ENCODE peak calls at places on chromosome 19, in six cellular contexts. One of them, this sample, is unnamed.

GRCh38 chr19:31517466-31518180 is 168.4 kb upstream of the TSHZ3 start:
- DNase-seq in breast epithelium: no peak
- DNase-seq in lower lobe of right lung: no peak
- DNase-seq in heart right ventricle: no peak
- DNase-seq in psoas muscle: no peak
- DNase-seq in IMR-90: no peak
- DNase-seq in this sample: no peak

GRCh38 chr19:39307233-39307821 is 11.1 kb downstream of the IFNL1 start:
- DNase-seq in breast epithelium: no peak
- DNase-seq in lower lobe of right lung: peak; percentile 64
- DNase-seq in heart right ventricle: peak; percentile 25
- DNase-seq in psoas muscle: no peak
- DNase-seq in IMR-90: no peak
- DNase-seq in this sample: peak; percentile 54

GRCh38 chr19:52542984-52543664 is 15.7 kb downstream of the ZNF808 start:
- DNase-seq in breast epithelium: no peak
- DNase-seq in lower lobe of right lung: no peak
- DNase-seq in heart right ventricle: no peak
- DNase-seq in psoas muscle: no peak
- DNase-seq in IMR-90: peak; percentile 19
- DNase-seq in this sample: no peak

GRCh38 chr19:11142528-11143171 is 12.9 kb downstream of the SPC24 start:
- DNase-seq in breast epithelium: peak; percentile 95
- DNase-seq in lower lobe of right lung: peak; percentile 92
- DNase-seq in heart right ventricle: peak; percentile 95
- DNase-seq in psoas muscle: peak; percentile 93
- DNase-seq in IMR-90: peak; percentile 95
- DNase-seq in this sample: peak; percentile 90

GRCh38 chr19:10389863-10390262 is 9.5 kb upstream of the TYK2 start:
- DNase-seq in breast epithelium: no peak
- DNase-seq in lower lobe of right lung: no peak
- DNase-seq in heart right ventricle: no peak
- DNase-seq in psoas muscle: no peak
- DNase-seq in IMR-90: no peak
- DNase-seq in this sample: no peak

GRCh38 chr19:13597625-13598024 is 91.3 kb upstream of the CACNA1A start:
- DNase-seq in breast epithelium: peak; percentile 22
- DNase-seq in lower lobe of right lung: no peak
- DNase-seq in heart right ventricle: no peak
- DNase-seq in psoas muscle: no peak
- DNase-seq in IMR-90: peak; percentile 74
- DNase-seq in this sample: no peak

GRCh38 chr19:44571830-44572661 is 41.3 kb upstream of the IGSF23 start:
- DNase-seq in breast epithelium: no peak
- DNase-seq in lower lobe of right lung: no peak
- DNase-seq in heart right ventricle: no peak
- DNase-seq in psoas muscle: no peak
- DNase-seq in IMR-90: no peak
- DNase-seq in this sample: no peak

GRCh38 chr19:43651758-43652545 is 12.3 kb upstream of the CADM4 start:
- DNase-seq in breast epithelium: peak; percentile 60
- DNase-seq in lower lobe of right lung: no peak
- DNase-seq in heart right ventricle: peak; percentile 35
- DNase-seq in psoas muscle: peak; percentile 60
- DNase-seq in IMR-90: peak; percentile 65
- DNase-seq in this sample: no peak

GRCh38 chr19:632228-633067 is 889 bp downstream of the POLRMT start:
- DNase-seq in breast epithelium: no peak
- DNase-seq in lower lobe of right lung: peak; percentile 73
- DNase-seq in heart right ventricle: no peak
- DNase-seq in psoas muscle: no peak
- DNase-seq in IMR-90: peak; percentile 36
- DNase-seq in this sample: no peak

GRCh38 chr19:17289489-17289888 is 7.8 kb downstream of the ANKLE1 start:
- DNase-seq in breast epithelium: no peak
- DNase-seq in lower lobe of right lung: peak; percentile 80
- DNase-seq in heart right ventricle: peak; percentile 77
- DNase-seq in psoas muscle: peak; percentile 79
- DNase-seq in IMR-90: peak; percentile 90
- DNase-seq in this sample: no peak

GRCh38 chr19:54684537-54684936 is 21.8 kb downstream of the LILRB4 start:
- DNase-seq in breast epithelium: no peak
- DNase-seq in lower lobe of right lung: no peak
- DNase-seq in heart right ventricle: no peak
- DNase-seq in psoas muscle: no peak
- DNase-seq in IMR-90: no peak
- DNase-seq in this sample: no peak

GRCh38 chr19:48554385-48555091 is 2.6 kb downstream of the SULT2B1 start:
- DNase-seq in breast epithelium: no peak
- DNase-seq in lower lobe of right lung: no peak
- DNase-seq in heart right ventricle: no peak
- DNase-seq in psoas muscle: no peak
- DNase-seq in IMR-90: no peak
- DNase-seq in this sample: no peak

GRCh38 chr19:30023330-30023729 is 81.3 kb downstream of the URI1 start:
- DNase-seq in breast epithelium: no peak
- DNase-seq in lower lobe of right lung: no peak
- DNase-seq in heart right ventricle: no peak
- DNase-seq in psoas muscle: no peak
- DNase-seq in IMR-90: no peak
- DNase-seq in this sample: no peak

GRCh38 chr19:1027953-1028902 is 1.8 kb downstream of the CNN2 start:
- DNase-seq in breast epithelium: peak; percentile 81
- DNase-seq in lower lobe of right lung: peak; percentile 87
- DNase-seq in heart right ventricle: peak; percentile 62
- DNase-seq in psoas muscle: peak; percentile 78
- DNase-seq in IMR-90: peak; percentile 95
- DNase-seq in this sample: peak; percentile 88

GRCh38 chr19:35138305-35138799 is 272 bp upstream of the FXYD1 start:
- DNase-seq in breast epithelium: no peak
- DNase-seq in lower lobe of right lung: no peak
- DNase-seq in heart right ventricle: peak; percentile 76
- DNase-seq in psoas muscle: peak; percentile 92
- DNase-seq in IMR-90: no peak
- DNase-seq in this sample: peak; percentile 70

GRCh38 chr19:50835785-50836542 is 2.6 kb upstream of the KLK15 start:
- DNase-seq in breast epithelium: peak; percentile 35
- DNase-seq in lower lobe of right lung: peak; percentile 79
- DNase-seq in heart right ventricle: peak; percentile 74
- DNase-seq in psoas muscle: peak; percentile 59
- DNase-seq in IMR-90: peak; percentile 45
- DNase-seq in this sample: no peak
- H3K27ac ChIP-seq in breast epithelium: no peak overlapping the region
- H3K27ac ChIP-seq in lower lobe of right lung: no peak overlapping the region
- H3K27ac ChIP-seq in heart right ventricle: no peak overlapping the region
- H3K27ac ChIP-seq in psoas muscle: no peak overlapping the region
- H3K27ac ChIP-seq in IMR-90: no peak overlapping the region
- H3K27ac ChIP-seq in this sample: no peak overlapping the region

DNA sequence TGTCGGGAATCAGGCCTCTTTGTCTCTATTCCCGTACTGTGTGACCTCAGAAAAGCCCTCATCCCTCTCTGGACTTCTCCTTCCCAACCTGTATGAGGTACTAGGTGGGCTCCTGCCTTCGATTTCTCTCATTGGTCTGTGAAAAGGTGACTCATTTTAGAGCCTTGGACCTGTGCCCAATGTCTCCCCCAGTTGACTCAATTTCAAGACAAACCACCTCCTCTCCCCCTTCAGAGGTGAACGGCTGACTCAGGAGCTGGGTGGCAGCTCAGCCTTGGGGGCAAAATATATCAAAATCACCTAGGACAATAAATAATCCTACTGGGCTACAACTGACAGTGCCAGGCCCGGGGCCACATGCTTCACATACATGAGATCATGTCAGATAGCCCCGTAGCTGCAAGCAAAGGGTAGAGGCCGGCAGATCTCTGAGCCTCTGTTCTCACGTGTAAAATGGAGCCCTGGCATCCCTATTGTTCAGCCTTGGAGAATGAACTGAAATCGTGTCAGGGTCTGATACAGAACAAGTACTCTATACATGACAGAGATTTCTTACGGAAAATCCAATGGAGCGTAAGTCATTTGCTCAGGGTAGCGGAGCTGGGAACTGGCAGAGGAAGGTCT is 543 bp downstream of the COQ8B start:
- DNase-seq in breast epithelium: no peak
- DNase-seq in lower lobe of right lung: no peak
- DNase-seq in heart right ventricle: no peak
- DNase-seq in psoas muscle: no peak
- DNase-seq in IMR-90: peak; percentile 95
- DNase-seq in this sample: peak; percentile 47
- TF ChIP-seq CTCF in breast epithelium: no peak
- TF ChIP-seq CTCF in lower lobe of right lung: no peak
- TF ChIP-seq CTCF in heart right ventricle: no peak
- TF ChIP-seq CTCF in psoas muscle: no peak
- TF ChIP-seq CTCF in IMR-90: no peak
- TF ChIP-seq CTCF in this sample: no peak

DNA sequence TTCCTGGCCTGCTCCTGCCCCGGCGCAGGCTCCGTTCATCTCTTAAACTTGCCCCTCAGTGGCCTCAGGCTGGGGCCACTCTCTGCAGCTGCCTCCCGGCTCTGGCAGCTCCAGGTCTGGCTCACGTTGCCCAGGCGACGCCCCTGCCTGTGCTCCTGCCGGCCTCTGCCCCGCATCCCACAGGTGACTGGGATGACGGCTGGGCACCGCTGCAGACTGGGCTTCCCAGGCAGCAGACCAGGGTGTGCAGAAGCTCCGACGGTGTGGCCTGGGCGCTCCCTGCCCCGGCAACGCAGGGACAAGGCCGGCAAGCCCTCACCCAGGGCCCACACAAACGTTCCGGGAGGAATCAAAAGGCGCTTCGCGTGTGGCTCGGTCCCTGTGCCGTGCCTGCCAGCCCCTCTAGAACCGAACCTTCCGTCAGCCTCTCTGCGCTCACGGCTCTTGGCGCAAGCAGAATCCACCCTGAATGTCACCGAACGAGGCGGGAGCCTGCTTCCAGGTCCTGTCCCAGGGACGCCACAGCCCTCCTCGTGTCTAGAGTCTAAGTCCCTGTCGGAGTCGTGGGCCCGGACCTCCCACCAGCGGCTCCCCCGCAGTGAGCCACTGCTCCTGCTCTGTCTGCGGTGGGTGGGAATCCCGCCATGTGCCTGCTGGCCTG is 64.8 kb downstream of the MLLT1 start:
- DNase-seq in breast epithelium: no peak
- DNase-seq in lower lobe of right lung: peak; percentile 45
- DNase-seq in heart right ventricle: no peak
- DNase-seq in psoas muscle: peak; percentile 45
- DNase-seq in IMR-90: no peak
- DNase-seq in this sample: no peak
- H3K36me3 ChIP-seq in breast epithelium: peaks cover 7% of the 10 kb centered on the region
- H3K36me3 ChIP-seq in lower lobe of right lung: peaks cover 52% of the 10 kb centered on the region
- H3K36me3 ChIP-seq in heart right ventricle: peaks cover 62% of the 10 kb centered on the region
- H3K36me3 ChIP-seq in psoas muscle: no peaks in the 10 kb centered on the region
- H3K36me3 ChIP-seq in IMR-90: peaks cover 28% of the 10 kb centered on the region
- H3K36me3 ChIP-seq in this sample: peaks cover 83% of the 10 kb centered on the region

DNA sequence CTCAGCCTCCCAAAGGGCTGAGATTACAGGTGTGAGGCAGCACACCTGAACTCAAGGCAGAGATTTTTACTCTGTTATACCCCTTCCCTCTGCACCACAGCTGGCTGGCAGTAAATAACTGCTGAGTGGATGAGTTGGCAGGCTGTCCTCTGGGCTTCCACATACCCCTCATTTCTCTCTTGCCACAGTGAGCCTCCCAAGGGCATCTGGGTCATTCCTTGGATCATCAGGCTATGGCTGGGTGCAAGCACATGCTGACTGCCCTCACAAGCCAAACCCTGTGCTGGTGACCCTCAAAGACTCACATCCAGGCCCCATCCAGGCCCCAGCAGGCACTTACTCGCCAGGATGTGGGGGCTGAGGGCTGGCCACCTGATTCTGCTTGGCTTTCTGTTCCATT is 4.2 kb downstream of the SUGP1 start:
- DNase-seq in breast epithelium: no peak
- DNase-seq in lower lobe of right lung: no peak
- DNase-seq in heart right ventricle: no peak
- DNase-seq in psoas muscle: no peak
- DNase-seq in IMR-90: no peak
- DNase-seq in this sample: no peak
- H3K27ac ChIP-seq in breast epithelium: no peak overlapping the region
- H3K27ac ChIP-seq in lower lobe of right lung: no peak overlapping the region
- H3K27ac ChIP-seq in heart right ventricle: peak overlapping the region; percentile 66
- H3K27ac ChIP-seq in psoas muscle: no peak overlapping the region
- H3K27ac ChIP-seq in IMR-90: no peak overlapping the region
- H3K27ac ChIP-seq in this sample: no peak overlapping the region

GRCh38 chr19:57558525-57558924 is 1.1 kb downstream of the ZNF550 start:
- DNase-seq in breast epithelium: no peak
- DNase-seq in lower lobe of right lung: no peak
- DNase-seq in heart right ventricle: no peak
- DNase-seq in psoas muscle: no peak
- DNase-seq in IMR-90: peak; percentile 35
- DNase-seq in this sample: no peak
- TF ChIP-seq CTCF in breast epithelium: no peak
- TF ChIP-seq CTCF in lower lobe of right lung: no peak
- TF ChIP-seq CTCF in heart right ventricle: peak; percentile 26
- TF ChIP-seq CTCF in psoas muscle: no peak
- TF ChIP-seq CTCF in IMR-90: peak; percentile 28
- TF ChIP-seq CTCF in this sample: no peak

GRCh38 chr19:58265100-58265499 is 13.7 kb upstream of the ZNF8 start:
- DNase-seq in breast epithelium: no peak
- DNase-seq in lower lobe of right lung: no peak
- DNase-seq in heart right ventricle: no peak
- DNase-seq in psoas muscle: no peak
- DNase-seq in IMR-90: no peak
- DNase-seq in this sample: no peak
- H3K36me3 ChIP-seq in breast epithelium: peaks cover 22% of the 10 kb centered on the region
- H3K36me3 ChIP-seq in lower lobe of right lung: peaks cover 3% of the 10 kb centered on the region
- H3K36me3 ChIP-seq in heart right ventricle: peaks cover 80% of the 10 kb centered on the region
- H3K36me3 ChIP-seq in psoas muscle: peaks cover 29% of the 10 kb centered on the region
- H3K36me3 ChIP-seq in IMR-90: peaks cover 59% of the 10 kb centered on the region
- H3K36me3 ChIP-seq in this sample: peaks cover 95% of the 10 kb centered on the region

DNA sequence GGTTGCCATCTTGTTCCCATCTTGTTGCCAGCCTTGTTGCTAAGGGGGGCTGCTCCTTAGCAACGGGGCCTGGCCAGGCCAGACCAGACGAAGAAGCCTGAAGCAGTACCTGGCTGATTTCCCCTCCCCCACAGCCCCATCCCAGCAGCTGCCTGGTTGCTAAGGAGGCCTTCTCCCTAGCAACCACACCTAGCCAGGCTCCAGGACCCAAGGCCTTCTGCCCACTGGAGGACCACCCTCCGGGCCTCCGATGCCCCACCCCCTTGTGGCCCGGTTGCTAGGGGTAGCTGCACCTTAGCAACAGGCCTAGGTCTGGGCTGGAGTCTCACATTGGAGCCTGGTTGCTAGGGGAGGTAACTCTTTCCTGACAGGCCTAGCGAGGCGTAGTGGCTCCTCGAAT is 3.9 kb downstream of the PRRG2 start:
- DNase-seq in breast epithelium: no peak
- DNase-seq in lower lobe of right lung: no peak
- DNase-seq in heart right ventricle: no peak
- DNase-seq in psoas muscle: no peak
- DNase-seq in IMR-90: no peak
- DNase-seq in this sample: no peak
- H3K27ac ChIP-seq in breast epithelium: no peak overlapping the region
- H3K27ac ChIP-seq in lower lobe of right lung: no peak overlapping the region
- H3K27ac ChIP-seq in heart right ventricle: no peak overlapping the region
- H3K27ac ChIP-seq in psoas muscle: no peak overlapping the region
- H3K27ac ChIP-seq in IMR-90: no peak overlapping the region
- H3K27ac ChIP-seq in this sample: no peak overlapping the region